ENCODE peak calls at places on chromosomes 2 and 18, in seven cellular contexts. One of them, this sample, is unnamed.
A peak's percentile ranks its signal among the peaks of the same experiment; 100 is the strongest.

GRCh38 chr2:240983996-240984498 is 14.4 kb upstream of the SNED1 start:
- DNase-seq in gastrocnemius medialis: peak; percentile 2
- DNase-seq in right cardiac atrium: peak; percentile 59
- DNase-seq in choroid plexus epithelial cell: no peak
- DNase-seq in GM23248: no peak
- DNase-seq in heart right ventricle: peak; percentile 9
- DNase-seq in kidney: peak; percentile 66
- DNase-seq in this sample: no peak

GRCh38 chr2:120552800-120553471 is 182.7 kb upstream of the GLI2 start:
- DNase-seq in right cardiac atrium: peak; percentile 95
- DNase-seq in choroid plexus epithelial cell: peak; percentile 72
- DNase-seq in GM23248: peak; percentile 64
- DNase-seq in gastrocnemius medialis: peak; percentile 91
- DNase-seq in heart right ventricle: peak; percentile 90
- DNase-seq in kidney: peak; percentile 94
- DNase-seq in this sample: peak; percentile 63

GRCh38 chr2:151771599-151772358 is 37.5 kb upstream of the NEB start:
- DNase-seq in gastrocnemius medialis: peak; percentile 88
- DNase-seq in GM23248: peak; percentile 89
- DNase-seq in choroid plexus epithelial cell: no peak
- DNase-seq in heart right ventricle: peak; percentile 22
- DNase-seq in right cardiac atrium: peak; percentile 67
- DNase-seq in kidney: no peak
- DNase-seq in this sample: peak; percentile 80

GRCh38 chr2:40545645-40546044 is 93.8 kb upstream of the SLC8A1 start:
- DNase-seq in kidney: no peak
- DNase-seq in GM23248: no peak
- DNase-seq in gastrocnemius medialis: no peak
- DNase-seq in right cardiac atrium: no peak
- DNase-seq in choroid plexus epithelial cell: no peak
- DNase-seq in heart right ventricle: no peak
- DNase-seq in this sample: no peak

GRCh38 chr2:151996243-151997003 is 102.4 kb downstream of the CACNB4 start:
- DNase-seq in gastrocnemius medialis: no peak
- DNase-seq in GM23248: no peak
- DNase-seq in kidney: no peak
- DNase-seq in heart right ventricle: no peak
- DNase-seq in choroid plexus epithelial cell: no peak
- DNase-seq in right cardiac atrium: no peak
- DNase-seq in this sample: no peak

GRCh38 chr2:158024288-158024898 is 77.3 kb upstream of the UPP2 start:
- DNase-seq in GM23248: peak; percentile 67
- DNase-seq in choroid plexus epithelial cell: peak; percentile 68
- DNase-seq in heart right ventricle: peak; percentile 30
- DNase-seq in kidney: no peak
- DNase-seq in right cardiac atrium: no peak
- DNase-seq in gastrocnemius medialis: no peak
- DNase-seq in this sample: peak; percentile 13

GRCh38 chr2:46666044-46666662 is 186.8 kb downstream of the TMEM247 start:
- DNase-seq in heart right ventricle: peak; percentile 77
- DNase-seq in kidney: peak; percentile 80
- DNase-seq in right cardiac atrium: peak; percentile 91
- DNase-seq in gastrocnemius medialis: peak; percentile 13
- DNase-seq in GM23248: no peak
- DNase-seq in choroid plexus epithelial cell: no peak
- DNase-seq in this sample: no peak

GRCh38 chr18:11857177-11857887 is 6.1 kb downstream of the CHMP1B start:
- DNase-seq in kidney: no peak
- DNase-seq in GM23248: peak; percentile 98
- DNase-seq in choroid plexus epithelial cell: peak; percentile 99
- DNase-seq in right cardiac atrium: peak; percentile 77
- DNase-seq in gastrocnemius medialis: peak; percentile 92
- DNase-seq in heart right ventricle: peak; percentile 34
- DNase-seq in this sample: peak; percentile 66

GRCh38 chr2:64260093-64260808 is 116.0 kb upstream of the PELI1 start:
- DNase-seq in choroid plexus epithelial cell: no peak
- DNase-seq in GM23248: no peak
- DNase-seq in kidney: no peak
- DNase-seq in heart right ventricle: no peak
- DNase-seq in right cardiac atrium: no peak
- DNase-seq in gastrocnemius medialis: no peak
- DNase-seq in this sample: no peak

GRCh38 chr2:65315042-65315441 is 87.4 kb downstream of the ACTR2 start:
- DNase-seq in GM23248: no peak
- DNase-seq in heart right ventricle: no peak
- DNase-seq in choroid plexus epithelial cell: peak; percentile 35
- DNase-seq in kidney: no peak
- DNase-seq in right cardiac atrium: no peak
- DNase-seq in gastrocnemius medialis: no peak
- DNase-seq in this sample: no peak

GRCh38 chr2:170147576-170147975 is 30.4 kb upstream of the MYO3B start:
- DNase-seq in right cardiac atrium: no peak
- DNase-seq in kidney: no peak
- DNase-seq in gastrocnemius medialis: no peak
- DNase-seq in choroid plexus epithelial cell: no peak
- DNase-seq in GM23248: no peak
- DNase-seq in heart right ventricle: no peak
- DNase-seq in this sample: no peak

GRCh38 chr18:23227729-23228075 is 92.4 kb downstream of the CABLES1 start:
- DNase-seq in kidney: no peak
- DNase-seq in choroid plexus epithelial cell: no peak
- DNase-seq in GM23248: no peak
- DNase-seq in heart right ventricle: no peak
- DNase-seq in right cardiac atrium: no peak
- DNase-seq in gastrocnemius medialis: no peak
- DNase-seq in this sample: no peak

GRCh38 chr2:198162276-198162675 is 357.9 kb downstream of the PLCL1 start:
- DNase-seq in choroid plexus epithelial cell: no peak
- DNase-seq in gastrocnemius medialis: no peak
- DNase-seq in right cardiac atrium: no peak
- DNase-seq in GM23248: no peak
- DNase-seq in kidney: no peak
- DNase-seq in heart right ventricle: no peak
- DNase-seq in this sample: no peak

GRCh38 chr18:76350134-76351025 is 144.7 kb downstream of the ZNF516 start:
- DNase-seq in heart right ventricle: no peak
- DNase-seq in gastrocnemius medialis: no peak
- DNase-seq in kidney: peak; percentile 75
- DNase-seq in right cardiac atrium: no peak
- DNase-seq in GM23248: no peak
- DNase-seq in choroid plexus epithelial cell: no peak
- DNase-seq in this sample: no peak

GRCh38 chr18:74498712-74499629 is 2.8 kb downstream of the CNDP2 start:
- DNase-seq in GM23248: peak; percentile 42
- DNase-seq in gastrocnemius medialis: no peak
- DNase-seq in heart right ventricle: peak; percentile 46
- DNase-seq in kidney: peak; percentile 85
- DNase-seq in choroid plexus epithelial cell: peak; percentile 16
- DNase-seq in right cardiac atrium: peak; percentile 79
- DNase-seq in this sample: peak; percentile 49

GRCh38 chr18:35775887-35776286 is 194.3 kb downstream of the GALNT1 start:
- DNase-seq in heart right ventricle: no peak
- DNase-seq in choroid plexus epithelial cell: peak; percentile 41
- DNase-seq in right cardiac atrium: no peak
- DNase-seq in GM23248: peak; percentile 38
- DNase-seq in gastrocnemius medialis: no peak
- DNase-seq in kidney: no peak
- DNase-seq in this sample: no peak

GRCh38 chr2:48504647-48505327 is 25.2 kb upstream of the STON1 start:
- DNase-seq in heart right ventricle: no peak
- DNase-seq in kidney: no peak
- DNase-seq in GM23248: peak; percentile 73
- DNase-seq in right cardiac atrium: no peak
- DNase-seq in choroid plexus epithelial cell: peak; percentile 86
- DNase-seq in gastrocnemius medialis: no peak
- DNase-seq in this sample: peak; percentile 63

GRCh38 chr2:43212931-43213330 is 13.5 kb downstream of the ZFP36L2 start:
- DNase-seq in choroid plexus epithelial cell: no peak
- DNase-seq in heart right ventricle: peak; percentile 8
- DNase-seq in right cardiac atrium: peak; percentile 61
- DNase-seq in GM23248: no peak
- DNase-seq in kidney: no peak
- DNase-seq in gastrocnemius medialis: peak; percentile 40
- DNase-seq in this sample: no peak

GRCh38 chr2:109450574-109451265 is 163.0 kb downstream of the SEPTIN10 start:
- DNase-seq in gastrocnemius medialis: peak; percentile 80
- DNase-seq in right cardiac atrium: peak; percentile 79
- DNase-seq in kidney: no peak
- DNase-seq in heart right ventricle: peak; percentile 51
- DNase-seq in GM23248: no peak
- DNase-seq in choroid plexus epithelial cell: no peak
- DNase-seq in this sample: peak; percentile 82

GRCh38 chr2:109563980-109564550 is 49.7 kb downstream of the SEPTIN10 start:
- DNase-seq in heart right ventricle: no peak
- DNase-seq in right cardiac atrium: no peak
- DNase-seq in choroid plexus epithelial cell: no peak
- DNase-seq in gastrocnemius medialis: no peak
- DNase-seq in kidney: no peak
- DNase-seq in GM23248: peak; percentile 36
- DNase-seq in this sample: no peak

GRCh38 chr2:117485588-117485987 is 328.9 kb upstream of the DDX18 start:
- DNase-seq in heart right ventricle: no peak
- DNase-seq in right cardiac atrium: no peak
- DNase-seq in GM23248: no peak
- DNase-seq in gastrocnemius medialis: no peak
- DNase-seq in choroid plexus epithelial cell: no peak
- DNase-seq in kidney: no peak
- DNase-seq in this sample: no peak

GRCh38 chr2:109005686-109006204 is 16.7 kb upstream of the EDAR start:
- DNase-seq in choroid plexus epithelial cell: no peak
- DNase-seq in gastrocnemius medialis: no peak
- DNase-seq in right cardiac atrium: peak; percentile 75
- DNase-seq in GM23248: peak; percentile 41
- DNase-seq in kidney: no peak
- DNase-seq in heart right ventricle: no peak
- DNase-seq in this sample: no peak

GRCh38 chr2:196566969-196567666 is 72.4 kb upstream of the CCDC150 start:
- DNase-seq in GM23248: peak; percentile 34
- DNase-seq in choroid plexus epithelial cell: peak; percentile 34
- DNase-seq in kidney: no peak
- DNase-seq in right cardiac atrium: no peak
- DNase-seq in gastrocnemius medialis: no peak
- DNase-seq in heart right ventricle: no peak
- DNase-seq in this sample: peak; percentile 4

GRCh38 chr2:58890865-58891525 is 649.9 kb upstream of the FANCL start:
- DNase-seq in heart right ventricle: no peak
- DNase-seq in choroid plexus epithelial cell: no peak
- DNase-seq in right cardiac atrium: no peak
- DNase-seq in kidney: no peak
- DNase-seq in GM23248: peak; percentile 33
- DNase-seq in gastrocnemius medialis: no peak
- DNase-seq in this sample: no peak

GRCh38 chr18:69725009-69725408 is 222.7 kb downstream of the CD226 start:
- DNase-seq in GM23248: no peak
- DNase-seq in kidney: no peak
- DNase-seq in gastrocnemius medialis: no peak
- DNase-seq in right cardiac atrium: no peak
- DNase-seq in choroid plexus epithelial cell: no peak
- DNase-seq in heart right ventricle: no peak
- DNase-seq in this sample: peak; percentile 94

GRCh38 chr2:10278763-10279471 is 23.8 kb upstream of the HPCAL1 start:
- DNase-seq in gastrocnemius medialis: no peak
- DNase-seq in right cardiac atrium: peak; percentile 10
- DNase-seq in GM23248: no peak
- DNase-seq in kidney: peak; percentile 52
- DNase-seq in choroid plexus epithelial cell: no peak
- DNase-seq in heart right ventricle: no peak
- DNase-seq in this sample: no peak

GRCh38 chr18:25284278-25284677 is 67.7 kb downstream of the ZNF521 start:
- DNase-seq in choroid plexus epithelial cell: no peak
- DNase-seq in right cardiac atrium: no peak
- DNase-seq in gastrocnemius medialis: no peak
- DNase-seq in kidney: no peak
- DNase-seq in GM23248: peak; percentile 12
- DNase-seq in heart right ventricle: no peak
- DNase-seq in this sample: no peak

GRCh38 chr18:57439617-57439975 is 4.4 kb downstream of the ONECUT2 start:
- DNase-seq in choroid plexus epithelial cell: no peak
- DNase-seq in GM23248: no peak
- DNase-seq in gastrocnemius medialis: no peak
- DNase-seq in kidney: peak; percentile 52
- DNase-seq in right cardiac atrium: no peak
- DNase-seq in heart right ventricle: no peak
- DNase-seq in this sample: no peak
- H3K4me3 ChIP-seq in choroid plexus epithelial cell: no peak overlapping the region
- H3K4me3 ChIP-seq in GM23248: no peak overlapping the region
- H3K4me3 ChIP-seq in gastrocnemius medialis: no peak overlapping the region
- H3K4me3 ChIP-seq in kidney: no peak overlapping the region
- H3K4me3 ChIP-seq in right cardiac atrium: no peak overlapping the region
- H3K4me3 ChIP-seq in heart right ventricle: peak overlapping the region; percentile 2
- H3K4me3 ChIP-seq in this sample: no peak overlapping the region

DNA sequence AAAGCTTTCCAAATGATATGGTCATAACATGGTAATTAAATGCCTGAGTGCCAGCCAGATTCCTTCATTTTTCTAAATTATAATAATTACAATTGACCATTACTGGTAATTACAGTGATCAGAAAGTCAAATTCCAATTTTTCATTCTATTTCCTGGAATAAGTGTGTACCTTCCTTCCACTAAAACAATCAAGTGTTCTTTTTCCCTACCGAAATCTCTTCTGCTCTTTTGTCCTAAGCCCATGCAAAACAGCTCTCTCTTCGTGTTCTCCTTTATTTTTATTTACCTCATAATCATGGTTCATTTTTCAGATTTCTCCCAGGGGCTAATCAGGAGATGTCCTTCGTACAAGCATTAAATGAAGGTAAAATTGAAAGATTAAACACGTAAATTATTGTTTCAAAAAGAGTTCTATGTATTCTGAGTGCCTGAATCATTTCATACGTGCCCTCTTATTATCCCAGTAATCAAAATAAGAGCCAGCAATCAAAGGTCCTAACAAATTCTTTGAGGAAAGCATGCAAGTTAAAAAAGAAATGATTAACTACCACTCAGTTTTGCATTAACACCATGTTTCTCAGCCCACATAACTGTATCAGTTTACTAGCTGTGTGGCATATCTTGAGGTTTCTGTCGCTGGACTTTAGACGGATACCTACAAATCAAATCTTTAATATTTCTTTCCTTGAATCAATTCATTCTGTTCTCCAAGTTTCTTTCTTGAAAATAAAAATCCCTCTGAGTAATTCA is 669.1 kb upstream of the CHAC2 start:
- DNase-seq in right cardiac atrium: no peak
- DNase-seq in kidney: no peak
- DNase-seq in choroid plexus epithelial cell: no peak
- DNase-seq in gastrocnemius medialis: no peak
- DNase-seq in GM23248: no peak
- DNase-seq in heart right ventricle: no peak
- DNase-seq in this sample: no peak
- H3K4me3 ChIP-seq in right cardiac atrium: no peak overlapping the region
- H3K4me3 ChIP-seq in kidney: peak overlapping the region; percentile 52
- H3K4me3 ChIP-seq in choroid plexus epithelial cell: no peak overlapping the region
- H3K4me3 ChIP-seq in gastrocnemius medialis: no peak overlapping the region
- H3K4me3 ChIP-seq in GM23248: no peak overlapping the region
- H3K4me3 ChIP-seq in heart right ventricle: no peak overlapping the region
- H3K4me3 ChIP-seq in this sample: no peak overlapping the region

GRCh38 chr2:233481368-233482142 is 85.0 kb downstream of the USP40 start:
- DNase-seq in heart right ventricle: no peak
- DNase-seq in kidney: no peak
- DNase-seq in right cardiac atrium: no peak
- DNase-seq in choroid plexus epithelial cell: peak; percentile 23
- DNase-seq in gastrocnemius medialis: peak; percentile 76
- DNase-seq in GM23248: no peak
- DNase-seq in this sample: peak; percentile 64
- H3K4me3 ChIP-seq in heart right ventricle: no peak overlapping the region
- H3K4me3 ChIP-seq in kidney: peak overlapping the region; percentile 32
- H3K4me3 ChIP-seq in right cardiac atrium: no peak overlapping the region
- H3K4me3 ChIP-seq in choroid plexus epithelial cell: no peak overlapping the region
- H3K4me3 ChIP-seq in gastrocnemius medialis: peak overlapping the region; percentile 5
- H3K4me3 ChIP-seq in GM23248: no peak overlapping the region
- H3K4me3 ChIP-seq in this sample: no peak overlapping the region

GRCh38 chr2:235009081-235009480 is 57.3 kb downstream of the SH3BP4 start:
- DNase-seq in choroid plexus epithelial cell: no peak
- DNase-seq in kidney: peak; percentile 54
- DNase-seq in GM23248: no peak
- DNase-seq in gastrocnemius medialis: no peak
- DNase-seq in right cardiac atrium: no peak
- DNase-seq in heart right ventricle: no peak
- DNase-seq in this sample: no peak
- H3K4me3 ChIP-seq in choroid plexus epithelial cell: no peak overlapping the region
- H3K4me3 ChIP-seq in kidney: no peak overlapping the region
- H3K4me3 ChIP-seq in GM23248: no peak overlapping the region
- H3K4me3 ChIP-seq in gastrocnemius medialis: no peak overlapping the region
- H3K4me3 ChIP-seq in right cardiac atrium: no peak overlapping the region
- H3K4me3 ChIP-seq in heart right ventricle: no peak overlapping the region
- H3K4me3 ChIP-seq in this sample: no peak overlapping the region

This sample was measured in MG63.